ENCODE peak calls at places on chromosomes 11 and 22, in five cellular contexts. S is amniotic epithelial cell, Z is NCI-H1105, H is RPMI7951, U is tibial nerve. L is an unnamed sample.
A peak's percentile ranks its signal among the peaks of the same experiment; 100 is the strongest.

GRCh38 chr22:36818010-36818642 is 1.3 kb upstream of the PVALB start:
- DNase-seq in Z (no peak), H (peak; percentile 26), S (no peak), U (no peak), L (no peak)

GRCh38 chr11:65639623-65640482 is 2.0 kb downstream of the SIPA1 start:
- DNase-seq in H (no peak), U (no peak), S (no peak), Z (no peak), L (no peak)

GRCh38 chr11:33027846-33028536 is 11.4 kb upstream of the TCP11L1 start:
- DNase-seq in U (no peak), H (peak; percentile 2), Z (no peak), S (peak; percentile 67), L (no peak)

GRCh38 chr11:116702772-116703360 is 69.9 kb downstream of the BUD13 start:
- DNase-seq in H (no peak), U (no peak), S (no peak), Z (no peak), L (no peak)

GRCh38 chr11:110093407-110094297 is 460 bp downstream of the ZC3H12C start:
- DNase-seq in S (peak; percentile 65), U (peak; percentile 39), Z (peak; percentile 66), H (peak; percentile 62), L (peak; percentile 56)

GRCh38 chr11:116339306-116339705 is 433.5 kb downstream of the BUD13 start:
- DNase-seq in Z (no peak), S (no peak), H (no peak), U (no peak), L (no peak)

GRCh38 chr11:4092031-4092430 is 2.6 kb upstream of the RRM1 start:
- DNase-seq in Z (no peak), S (no peak), H (no peak), U (no peak), L (peak; percentile 34)

GRCh38 chr22:42016111-42016510 is 17.5 kb downstream of the WBP2NL start:
- DNase-seq in H (no peak), Z (no peak), S (no peak), U (no peak), L (no peak)

GRCh38 chr11:120385110-120385509 is 48.9 kb downstream of the ARHGEF12 start:
- DNase-seq in S (peak; percentile 74), Z (no peak), H (no peak), U (no peak), L (no peak)

GRCh38 chr11:38402063-38402462 is 1804.0 kb upstream of the RAG2 start:
- DNase-seq in H (no peak), U (no peak), Z (no peak), S (no peak), L (no peak)

GRCh38 chr11:12897867-12898266 is 111.2 kb upstream of the RASSF10 start:
- DNase-seq in H (no peak), U (no peak), S (peak; percentile 51), Z (no peak), L (no peak)

GRCh38 chr11:134656861-134657540 is 245.0 kb upstream of the B3GAT1 start:
- DNase-seq in S (no peak), U (no peak), H (no peak), Z (no peak), L (no peak)

GRCh38 chr11:995752-996420 is 40.6 kb downstream of the MUC6 start:
- DNase-seq in H (no peak), U (no peak), S (peak; percentile 85), Z (no peak), L (no peak)

GRCh38 chr22:48224332-48224731 is 1461.9 kb downstream of the TBC1D22A start:
- DNase-seq in S (no peak), H (no peak), Z (no peak), U (no peak), L (no peak)

GRCh38 chr11:18371279-18371678 is 23.1 kb upstream of the LDHA start:
- DNase-seq in Z (no peak), H (no peak), S (peak; percentile 82), U (no peak), L (no peak)

GRCh38 chr11:132704796-132705375 is 827.4 kb downstream of the OPCML start:
- DNase-seq in U (no peak), H (no peak), Z (no peak), S (no peak), L (no peak)

GRCh38 chr22:41928416-41929157 is 2.0 kb upstream of the TNFRSF13C start:
- DNase-seq in U (no peak), H (no peak), Z (no peak), S (no peak), L (no peak)

GRCh38 chr22:27771637-27772369 is 29.8 kb downstream of the MN1 start:
- DNase-seq in H (no peak), Z (peak; percentile 3), U (no peak), S (no peak), L (no peak)

GRCh38 chr22:47631571-47632102 is 869.2 kb downstream of the TBC1D22A start:
- DNase-seq in U (no peak), S (no peak), Z (peak; percentile 88), H (peak; percentile 95), L (no peak)

GRCh38 chr11:128901655-128902514 is 10.7 kb downstream of the KCNJ5 start:
- DNase-seq in U (no peak), Z (no peak), H (no peak), S (no peak), L (no peak)

GRCh38 chr11:5282652-5283051 is 12.9 kb upstream of the HBE1 start:
- DNase-seq in Z (no peak), H (no peak), U (no peak), S (no peak), L (no peak)

GRCh38 chr22:27337676-27338075 is 463.9 kb downstream of the MN1 start:
- DNase-seq in S (no peak), U (no peak), H (no peak), Z (no peak), L (no peak)

GRCh38 chr11:10351768-10352641 is 47.1 kb downstream of the ADM start:
- DNase-seq in H (peak; percentile 81), Z (no peak), U (no peak), S (peak; percentile 67), L (no peak)

GRCh38 chr22:35191412-35191811 is 65.9 kb upstream of the HMGXB4 start:
- DNase-seq in H (peak; percentile 92), U (no peak), Z (no peak), S (peak; percentile 46), L (no peak)

L was measured in MM.1S.